ENCODE peak calls at places on chromosomes 12 and 14, in eight cellular contexts. One of them, this sample, is unnamed.
A peak's percentile ranks its signal among the peaks of the same experiment; 100 is the strongest.

GRCh38 chr12:120117961-120118709 is 1.6 kb upstream of the RAB35 start:
- DNase-seq in AG04450: no peak
- DNase-seq in HCT116: no peak
- DNase-seq in GM13976: no peak
- DNase-seq in tibial nerve: no peak
- DNase-seq in neural crest cell: no peak
- DNase-seq in astrocyte of the spinal cord: peak; percentile 17
- DNase-seq in heart left ventricle: no peak
- DNase-seq in this sample: peak; percentile 65

GRCh38 chr14:95240859-95241813 is 78.6 kb downstream of the CLMN start:
- DNase-seq in AG04450: no peak
- DNase-seq in HCT116: no peak
- DNase-seq in GM13976: no peak
- DNase-seq in tibial nerve: no peak
- DNase-seq in neural crest cell: no peak
- DNase-seq in astrocyte of the spinal cord: no peak
- DNase-seq in heart left ventricle: no peak
- DNase-seq in this sample: no peak

GRCh38 chr12:62789856-62790255 is 145.1 kb downstream of the PPM1H start:
- DNase-seq in AG04450: no peak
- DNase-seq in HCT116: no peak
- DNase-seq in GM13976: no peak
- DNase-seq in tibial nerve: no peak
- DNase-seq in neural crest cell: no peak
- DNase-seq in astrocyte of the spinal cord: no peak
- DNase-seq in heart left ventricle: no peak
- DNase-seq in this sample: no peak

GRCh38 chr12:104698871-104699270 is 242.1 kb downstream of the CHST11 start:
- DNase-seq in AG04450: no peak
- DNase-seq in HCT116: no peak
- DNase-seq in GM13976: no peak
- DNase-seq in tibial nerve: no peak
- DNase-seq in neural crest cell: no peak
- DNase-seq in astrocyte of the spinal cord: peak; percentile 32
- DNase-seq in heart left ventricle: no peak
- DNase-seq in this sample: peak; percentile 40

GRCh38 chr12:59629890-59630289 is 34.1 kb downstream of the SLC16A7 start:
- DNase-seq in AG04450: no peak
- DNase-seq in HCT116: no peak
- DNase-seq in GM13976: no peak
- DNase-seq in tibial nerve: no peak
- DNase-seq in neural crest cell: no peak
- DNase-seq in astrocyte of the spinal cord: no peak
- DNase-seq in heart left ventricle: no peak
- DNase-seq in this sample: no peak

GRCh38 chr14:31047503-31047902 is 21.3 kb upstream of the STRN3 start:
- DNase-seq in AG04450: no peak
- DNase-seq in HCT116: no peak
- DNase-seq in GM13976: no peak
- DNase-seq in tibial nerve: no peak
- DNase-seq in neural crest cell: no peak
- DNase-seq in astrocyte of the spinal cord: no peak
- DNase-seq in heart left ventricle: no peak
- DNase-seq in this sample: no peak

GRCh38 chr14:71388336-71388735 is 481.1 kb downstream of the PCNX1 start:
- DNase-seq in AG04450: no peak
- DNase-seq in HCT116: no peak
- DNase-seq in GM13976: no peak
- DNase-seq in tibial nerve: no peak
- DNase-seq in neural crest cell: no peak
- DNase-seq in astrocyte of the spinal cord: no peak
- DNase-seq in heart left ventricle: no peak
- DNase-seq in this sample: no peak

GRCh38 chr12:93174048-93174447 is 203.7 kb upstream of the NUDT4 start:
- DNase-seq in AG04450: peak; percentile 83
- DNase-seq in HCT116: no peak
- DNase-seq in GM13976: no peak
- DNase-seq in tibial nerve: no peak
- DNase-seq in neural crest cell: no peak
- DNase-seq in astrocyte of the spinal cord: peak; percentile 73
- DNase-seq in heart left ventricle: no peak
- DNase-seq in this sample: peak; percentile 68

GRCh38 chr12:74914378-74914777 is 295.3 kb downstream of the KCNC2 start:
- DNase-seq in AG04450: no peak
- DNase-seq in HCT116: no peak
- DNase-seq in GM13976: no peak
- DNase-seq in tibial nerve: no peak
- DNase-seq in neural crest cell: no peak
- DNase-seq in astrocyte of the spinal cord: no peak
- DNase-seq in heart left ventricle: no peak
- DNase-seq in this sample: no peak

GRCh38 chr12:96143392-96143791 is 50.8 kb upstream of the ELK3 start:
- DNase-seq in AG04450: no peak
- DNase-seq in HCT116: no peak
- DNase-seq in GM13976: no peak
- DNase-seq in tibial nerve: no peak
- DNase-seq in neural crest cell: no peak
- DNase-seq in astrocyte of the spinal cord: no peak
- DNase-seq in heart left ventricle: no peak
- DNase-seq in this sample: no peak

GRCh38 chr12:124856132-124856841 is 7.4 kb downstream of the SCARB1 start:
- DNase-seq in AG04450: no peak
- DNase-seq in HCT116: no peak
- DNase-seq in GM13976: peak; percentile 62
- DNase-seq in tibial nerve: no peak
- DNase-seq in neural crest cell: no peak
- DNase-seq in astrocyte of the spinal cord: no peak
- DNase-seq in heart left ventricle: no peak
- DNase-seq in this sample: no peak

GRCh38 chr12:117209626-117210025 is 19.4 kb upstream of the FBXO21 start:
- DNase-seq in AG04450: no peak
- DNase-seq in HCT116: no peak
- DNase-seq in GM13976: no peak
- DNase-seq in tibial nerve: no peak
- DNase-seq in neural crest cell: no peak
- DNase-seq in astrocyte of the spinal cord: no peak
- DNase-seq in heart left ventricle: no peak
- DNase-seq in this sample: no peak

GRCh38 chr14:35403085-35403396 is 1.5 kb downstream of the NFKBIA start:
- DNase-seq in AG04450: no peak
- DNase-seq in HCT116: no peak
- DNase-seq in GM13976: no peak
- DNase-seq in tibial nerve: no peak
- DNase-seq in neural crest cell: no peak
- DNase-seq in astrocyte of the spinal cord: peak; percentile 36
- DNase-seq in heart left ventricle: peak; percentile 67
- DNase-seq in this sample: no peak

GRCh38 chr12:9718968-9719367 is 13.9 kb downstream of the CLECL1 start:
- DNase-seq in AG04450: no peak
- DNase-seq in HCT116: no peak
- DNase-seq in GM13976: no peak
- DNase-seq in tibial nerve: no peak
- DNase-seq in neural crest cell: no peak
- DNase-seq in astrocyte of the spinal cord: no peak
- DNase-seq in heart left ventricle: no peak
- DNase-seq in this sample: no peak

GRCh38 chr14:74019743-74020142 is 594 bp downstream of the BBOF1 start:
- DNase-seq in AG04450: peak; percentile 29
- DNase-seq in HCT116: no peak
- DNase-seq in GM13976: no peak
- DNase-seq in tibial nerve: no peak
- DNase-seq in neural crest cell: no peak
- DNase-seq in astrocyte of the spinal cord: peak; percentile 63
- DNase-seq in heart left ventricle: no peak
- DNase-seq in this sample: peak; percentile 29

GRCh38 chr14:102795060-102795925 is 18.0 kb downstream of the TRAF3 start:
- DNase-seq in AG04450: no peak
- DNase-seq in HCT116: no peak
- DNase-seq in GM13976: peak; percentile 51
- DNase-seq in tibial nerve: peak; percentile 36
- DNase-seq in neural crest cell: no peak
- DNase-seq in astrocyte of the spinal cord: peak; percentile 83
- DNase-seq in heart left ventricle: peak; percentile 40
- DNase-seq in this sample: peak; percentile 86

DNA sequence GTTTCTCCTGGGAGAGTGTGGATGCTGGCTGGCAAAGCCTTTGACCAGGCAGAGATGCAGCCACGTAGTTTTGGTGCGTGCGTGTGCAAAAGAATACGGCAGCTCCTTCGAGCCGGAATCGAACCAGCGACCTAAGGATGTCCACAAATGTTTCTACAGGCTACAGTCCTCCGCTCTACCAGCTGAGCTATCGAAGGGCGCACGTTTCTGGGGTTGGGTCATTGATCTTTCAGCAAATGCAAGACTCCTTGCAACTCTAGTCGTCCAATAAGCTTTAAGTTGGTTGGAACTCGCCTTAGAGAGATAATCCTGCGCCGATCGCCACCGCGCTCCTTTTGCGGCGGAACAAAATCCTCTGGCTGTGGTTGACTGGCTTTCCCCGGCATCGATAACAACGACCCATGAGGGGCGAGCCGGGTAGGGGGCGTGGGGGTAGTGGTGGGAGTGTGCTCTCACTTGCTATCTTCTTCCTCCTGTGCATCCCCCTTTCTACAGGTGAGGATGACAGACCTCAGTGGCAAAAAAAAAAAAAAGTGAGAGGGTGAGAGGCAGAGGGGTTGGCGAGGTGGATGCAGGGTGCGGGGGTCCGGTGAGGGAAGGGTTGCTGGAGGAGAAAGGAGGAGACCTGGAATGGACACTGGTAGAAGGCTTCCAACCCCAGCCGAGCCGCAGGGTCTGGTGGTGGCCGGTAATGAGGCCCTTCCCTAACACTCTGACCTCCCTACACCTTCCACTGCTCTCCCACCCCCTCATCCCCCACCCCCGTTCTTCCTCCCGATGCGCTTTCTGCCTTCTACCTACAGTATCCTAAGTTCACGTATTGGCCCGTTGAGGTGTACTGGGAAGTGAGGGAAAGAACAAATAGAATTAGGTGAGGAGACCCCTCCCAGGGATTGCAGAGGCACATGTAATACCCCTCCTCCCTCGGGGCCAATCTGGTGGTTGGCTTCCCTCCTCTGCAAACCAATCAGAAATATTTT is 11.8 kb upstream of the OR6S1 start:
- DNase-seq in AG04450: no peak
- DNase-seq in HCT116: peak; percentile 91
- DNase-seq in GM13976: peak; percentile 59
- DNase-seq in tibial nerve: no peak
- DNase-seq in neural crest cell: peak; percentile 9
- DNase-seq in astrocyte of the spinal cord: peak; percentile 42
- DNase-seq in heart left ventricle: no peak
- DNase-seq in this sample: peak; percentile 85
- TF ChIP-seq CTCF in AG04450: no peak
- TF ChIP-seq CTCF in HCT116: no peak
- TF ChIP-seq CTCF in GM13976: no peak
- TF ChIP-seq CTCF in tibial nerve: no peak
- TF ChIP-seq CTCF in neural crest cell: no peak
- TF ChIP-seq CTCF in astrocyte of the spinal cord: no peak
- TF ChIP-seq CTCF in heart left ventricle: no peak
- TF ChIP-seq CTCF in this sample: no peak

GRCh38 chr12:15982471-15982870 is 71.3 kb downstream of the DERA start:
- DNase-seq in AG04450: no peak
- DNase-seq in HCT116: no peak
- DNase-seq in GM13976: no peak
- DNase-seq in tibial nerve: no peak
- DNase-seq in neural crest cell: no peak
- DNase-seq in astrocyte of the spinal cord: peak; percentile 62
- DNase-seq in heart left ventricle: no peak
- DNase-seq in this sample: peak; percentile 63
- TF ChIP-seq CTCF in AG04450: peak; percentile 71
- TF ChIP-seq CTCF in HCT116: peak; percentile 29
- TF ChIP-seq CTCF in GM13976: no peak
- TF ChIP-seq CTCF in tibial nerve: peak; percentile 36
- TF ChIP-seq CTCF in neural crest cell: peak; percentile 58
- TF ChIP-seq CTCF in astrocyte of the spinal cord: peak; percentile 62
- TF ChIP-seq CTCF in heart left ventricle: no peak
- TF ChIP-seq CTCF in this sample: peak; percentile 73

DNA sequence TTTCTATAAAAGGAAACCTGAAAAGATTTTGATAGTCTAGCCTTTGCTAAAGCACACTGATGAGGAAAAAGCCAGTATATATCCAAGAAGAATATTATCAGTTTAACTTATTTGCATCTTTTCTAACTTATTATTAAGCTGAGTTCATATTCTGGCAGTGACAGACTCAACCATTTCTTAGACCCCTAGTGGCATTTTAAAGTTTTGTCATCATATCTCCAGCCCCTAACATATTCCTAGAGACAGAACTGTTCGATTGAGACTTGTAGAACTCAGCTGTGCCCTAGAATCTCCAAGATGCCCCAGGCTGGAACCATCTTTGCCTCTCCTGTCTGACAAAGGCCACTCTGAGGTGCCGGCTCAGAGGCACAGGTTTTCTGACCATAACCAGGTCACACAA is 365.6 kb downstream of the NELL2 start:
- DNase-seq in AG04450: no peak
- DNase-seq in HCT116: no peak
- DNase-seq in GM13976: no peak
- DNase-seq in tibial nerve: no peak
- DNase-seq in neural crest cell: no peak
- DNase-seq in astrocyte of the spinal cord: no peak
- DNase-seq in heart left ventricle: no peak
- DNase-seq in this sample: no peak
- TF ChIP-seq CTCF in AG04450: no peak
- TF ChIP-seq CTCF in HCT116: peak; percentile 23
- TF ChIP-seq CTCF in GM13976: no peak
- TF ChIP-seq CTCF in tibial nerve: no peak
- TF ChIP-seq CTCF in neural crest cell: peak; percentile 39
- TF ChIP-seq CTCF in astrocyte of the spinal cord: no peak
- TF ChIP-seq CTCF in heart left ventricle: no peak
- TF ChIP-seq CTCF in this sample: no peak

GRCh38 chr12:98741229-98741614 is 96.1 kb downstream of the APAF1 start:
- DNase-seq in AG04450: no peak
- DNase-seq in HCT116: no peak
- DNase-seq in GM13976: no peak
- DNase-seq in tibial nerve: no peak
- DNase-seq in neural crest cell: no peak
- DNase-seq in astrocyte of the spinal cord: no peak
- DNase-seq in heart left ventricle: no peak
- DNase-seq in this sample: no peak

GRCh38 chr12:98741615-98742265 is 96.7 kb downstream of the APAF1 start:
- DNase-seq in AG04450: no peak
- DNase-seq in HCT116: no peak
- DNase-seq in GM13976: no peak
- DNase-seq in tibial nerve: no peak
- DNase-seq in neural crest cell: no peak
- DNase-seq in astrocyte of the spinal cord: no peak
- DNase-seq in heart left ventricle: no peak
- DNase-seq in this sample: no peak

GRCh38 chr12:98745578-98746391 is 100.7 kb downstream of the APAF1 start:
- DNase-seq in AG04450: no peak
- DNase-seq in HCT116: no peak
- DNase-seq in GM13976: peak; percentile 36
- DNase-seq in tibial nerve: no peak
- DNase-seq in neural crest cell: no peak
- DNase-seq in astrocyte of the spinal cord: no peak
- DNase-seq in heart left ventricle: no peak
- DNase-seq in this sample: no peak

GRCh38 chr12:98744692-98745091 is 99.6 kb downstream of the APAF1 start:
- DNase-seq in AG04450: no peak
- DNase-seq in HCT116: no peak
- DNase-seq in GM13976: no peak
- DNase-seq in tibial nerve: no peak
- DNase-seq in neural crest cell: no peak
- DNase-seq in astrocyte of the spinal cord: no peak
- DNase-seq in heart left ventricle: no peak
- DNase-seq in this sample: no peak

GRCh38 chr12:98743362-98743953 is 98.4 kb downstream of the APAF1 start:
- DNase-seq in AG04450: no peak
- DNase-seq in HCT116: peak; percentile 21
- DNase-seq in GM13976: peak; percentile 47
- DNase-seq in tibial nerve: no peak
- DNase-seq in neural crest cell: peak; percentile 54
- DNase-seq in astrocyte of the spinal cord: no peak
- DNase-seq in heart left ventricle: no peak
- DNase-seq in this sample: no peak
- TF ChIP-seq CTCF in AG04450: no peak
- TF ChIP-seq CTCF in HCT116: peak; percentile 94
- TF ChIP-seq CTCF in GM13976: peak; percentile 51
- TF ChIP-seq CTCF in tibial nerve: no peak
- TF ChIP-seq CTCF in neural crest cell: peak; percentile 69
- TF ChIP-seq CTCF in astrocyte of the spinal cord: peak; percentile 85
- TF ChIP-seq CTCF in heart left ventricle: no peak
- TF ChIP-seq CTCF in this sample: peak; percentile 41